ENCODE peak calls at places on chromosome 16, in ten cellular contexts. R, W, J, Y, P, A, X, M, U and B are unnamed samples.

GRCh38 chr16:29811896-29812665 is at the start of gene PRRT2:
- DNase-seq in R (peak; percentile 81), A (peak; percentile 68), U (peak; percentile 72), M (no peak), P (no peak), X (no peak), J (no peak), W (peak; percentile 75), Y (peak; percentile 31), B (peak; percentile 73)

GRCh38 chr16:75559564-75560372 is 3.7 kb upstream of the TMEM231 start:
- DNase-seq in P (no peak), J (no peak), A (no peak), W (no peak), U (no peak), R (peak; percentile 47), X (no peak), M (peak; percentile 72), Y (no peak), B (no peak)

GRCh38 chr16:86734559-86735480 is 156.5 kb downstream of the FOXL1 start:
- DNase-seq in W (no peak), U (no peak), P (no peak), M (no peak), R (no peak), A (no peak), Y (no peak), X (no peak), J (no peak), B (no peak)

GRCh38 chr16:80804451-80805383 is at the start of gene CDYL2:
- DNase-seq in J (no peak), P (peak; percentile 44), W (no peak), M (no peak), R (peak; percentile 44), X (peak; percentile 79), A (peak; percentile 19), U (peak; percentile 48), Y (peak; percentile 68), B (peak; percentile 65)

GRCh38 chr16:24046442-24046841 is 209.7 kb upstream of the CACNG3 start:
- DNase-seq in R (no peak), P (no peak), M (no peak), A (no peak), Y (no peak), W (no peak), X (no peak), J (no peak), U (no peak), B (no peak)

GRCh38 chr16:7526736-7527135 is 194.1 kb downstream of the RBFOX1 start:
- DNase-seq in X (no peak), W (no peak), M (no peak), R (no peak), U (no peak), Y (no peak), A (no peak), J (no peak), P (no peak), B (no peak)

GRCh38 chr16:24737391-24737871 is 8.0 kb downstream of the TNRC6A start:
- DNase-seq in U (no peak), W (no peak), P (no peak), X (no peak), R (no peak), A (no peak), J (no peak), M (peak; percentile 13), Y (no peak), B (no peak)

GRCh38 chr16:86343733-86344585 is 166.4 kb upstream of the FOXF1 start:
- DNase-seq in U (no peak), J (no peak), P (no peak), A (no peak), Y (no peak), M (no peak), X (no peak), R (no peak), W (no peak), B (no peak)

GRCh38 chr16:9395958-9396359 is 304.5 kb downstream of the HAPSTR1 start:
- DNase-seq in Y (no peak), R (no peak), W (no peak), X (no peak), M (no peak), U (no peak), A (no peak), J (no peak), P (no peak), B (no peak)

GRCh38 chr16:20353379-20353778 is 864 bp upstream of the UMOD start:
- DNase-seq in X (no peak), Y (no peak), R (no peak), W (no peak), M (no peak), U (no peak), P (no peak), J (no peak), A (no peak), B (no peak)
- H3K27ac ChIP-seq in X (no peak overlapping the region), Y (no peak overlapping the region), R (no peak overlapping the region), W (no peak overlapping the region), M (no peak overlapping the region), U (no peak overlapping the region), P (no peak overlapping the region), J (no peak overlapping the region), A (no peak overlapping the region), B (no peak overlapping the region)

GRCh38 chr16:68090109-68090508 is 4.9 kb downstream of the NFATC3 start:
- DNase-seq in A (no peak), P (no peak), M (no peak), Y (peak; percentile 39), W (no peak), R (no peak), U (no peak), J (no peak), X (no peak), B (no peak)
- H3K27ac ChIP-seq in A (peak overlapping the region; percentile 90), P (no peak overlapping the region), M (no peak overlapping the region), Y (peak overlapping the region; percentile 3), W (no peak overlapping the region), R (no peak overlapping the region), U (no peak overlapping the region), J (no peak overlapping the region), X (peak overlapping the region; percentile 19), B (no peak overlapping the region)

GRCh38 chr16:82062645-82063058 is 27.6 kb downstream of the HSD17B2 start:
- DNase-seq in R (no peak), Y (no peak), W (no peak), J (no peak), M (no peak), X (no peak), P (no peak), U (no peak), A (no peak), B (peak; percentile 54)

GRCh38 chr16:82059161-82059982 is 24.3 kb downstream of the HSD17B2 start:
- DNase-seq in R (no peak), J (no peak), Y (no peak), M (no peak), A (no peak), U (no peak), P (no peak), X (no peak), W (no peak), B (no peak)

GRCh38 chr16:82059983-82060421 is 24.9 kb downstream of the HSD17B2 start:
- DNase-seq in R (no peak), W (no peak), X (no peak), J (no peak), A (no peak), P (no peak), U (no peak), M (no peak), Y (no peak), B (no peak)

GRCh38 chr16:82063456-82064082 is 28.5 kb downstream of the HSD17B2 start:
- DNase-seq in P (no peak), R (no peak), U (no peak), Y (no peak), M (no peak), A (no peak), X (no peak), J (no peak), W (no peak), B (no peak)

GRCh38 chr16:82061861-82062525 is 26.9 kb downstream of the HSD17B2 start:
- DNase-seq in Y (peak; percentile 39), W (no peak), R (no peak), A (no peak), U (no peak), J (no peak), M (peak; percentile 24), P (no peak), X (no peak), B (no peak)
- H3K27ac ChIP-seq in Y (no peak overlapping the region), W (no peak overlapping the region), R (no peak overlapping the region), A (no peak overlapping the region), U (no peak overlapping the region), J (peak overlapping the region; percentile 83), M (no peak overlapping the region), P (no peak overlapping the region), X (peak overlapping the region; percentile 79), B (peak overlapping the region; percentile 73)

GRCh38 chr16:54933281-54934150 is 2.9 kb downstream of the IRX5 start:
- DNase-seq in R (no peak), X (peak; percentile 69), W (no peak), P (no peak), Y (no peak), U (no peak), M (no peak), A (no peak), J (no peak), B (no peak)

GRCh38 chr16:54935411-54936085 is 4.9 kb downstream of the IRX5 start:
- DNase-seq in U (no peak), P (no peak), R (no peak), A (no peak), M (no peak), Y (no peak), J (no peak), W (no peak), X (no peak), B (no peak)

GRCh38 chr16:54932737-54933254 is 2.1 kb downstream of the IRX5 start:
- DNase-seq in J (no peak), U (no peak), Y (no peak), R (no peak), X (peak; percentile 73), A (no peak), W (no peak), M (no peak), P (no peak), B (peak; percentile 48)

GRCh38 chr16:54936086-54936978 is 5.7 kb downstream of the IRX5 start:
- DNase-seq in P (no peak), A (no peak), M (no peak), X (no peak), U (no peak), Y (no peak), R (no peak), J (no peak), W (no peak), B (no peak)

DNA sequence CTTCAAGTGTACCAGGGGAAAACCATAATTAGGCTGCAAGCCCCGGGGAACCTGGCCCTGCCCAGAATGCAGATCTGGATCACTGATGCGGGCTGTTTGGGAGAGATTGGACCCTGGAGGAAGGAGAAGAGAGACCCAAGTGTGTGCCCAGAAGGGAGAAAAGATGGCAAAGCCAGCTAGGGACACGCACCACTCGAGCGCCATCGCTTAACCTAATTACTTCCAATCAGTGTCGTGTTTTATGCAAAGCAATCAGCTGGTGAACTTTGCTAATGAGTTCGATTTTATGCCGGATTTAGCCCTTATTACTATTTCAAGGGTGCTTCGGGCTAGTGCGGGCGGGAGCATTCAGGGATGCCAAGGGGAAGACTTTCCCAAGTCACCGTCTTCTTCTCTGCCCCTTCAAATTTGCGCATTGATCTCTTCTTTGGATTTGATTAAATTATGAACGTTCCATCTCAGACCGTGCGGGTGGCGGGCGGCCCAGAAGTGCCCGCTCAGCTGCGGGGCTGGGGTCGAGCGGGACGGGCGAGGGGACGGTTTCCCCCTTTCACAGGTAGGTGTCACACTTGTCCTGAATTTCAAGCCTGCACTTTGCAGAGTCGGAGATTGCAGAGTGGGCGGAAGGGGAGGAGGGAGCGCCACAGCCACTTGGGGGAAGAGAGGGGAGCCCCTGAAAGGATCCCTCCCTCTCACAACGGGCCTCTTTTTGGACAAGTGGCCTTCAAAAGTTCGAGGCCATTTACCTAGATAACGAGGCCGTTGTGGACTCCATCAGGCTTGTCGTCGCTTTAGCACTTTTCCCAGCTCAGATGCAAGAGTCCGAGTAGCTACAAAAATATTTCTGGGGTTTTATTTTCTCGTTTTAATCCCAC is 4.1 kb downstream of the IRX5 start:
- DNase-seq in Y (no peak), A (no peak), R (no peak), P (no peak), J (no peak), U (no peak), W (no peak), M (no peak), X (peak; percentile 81), B (peak; percentile 63)
- H3K27ac ChIP-seq in Y (no peak overlapping the region), A (peak overlapping the region; percentile 97), R (no peak overlapping the region), P (no peak overlapping the region), J (peak overlapping the region; percentile 2), U (peak overlapping the region; percentile 92), W (no peak overlapping the region), M (no peak overlapping the region), X (peak overlapping the region; percentile 84), B (peak overlapping the region; percentile 79)